ENCODE peak calls at places on chromosome 5, in six cellular contexts. M is stimulated activated CD8-positive, alpha-beta memory T cell treated with anti-CD3 and anti-CD28 coated beads, Interleukin-15, amount 100 ng/mL, for 4 hours; A is glutamatergic neuron; F is astrocyte of the spinal cord; I is amniotic epithelial cell; R is lung microvascular endothelial cell. N is an unnamed sample.

GRCh38 chr5:54969856-54970828 is 15.3 kb downstream of the ESM1 start:
- DNase-seq in M (no peak), A (no peak), F (no peak), I (no peak), R (no peak), N (no peak)

GRCh38 chr5:178555771-178556211 is 34.4 kb downstream of the COL23A1 start:
- DNase-seq in M (no peak), A (no peak), F (no peak), I (no peak), R (peak; percentile 50), N (no peak)

GRCh38 chr5:76145945-76146344 is 62.8 kb downstream of the SV2C start:
- DNase-seq in M (no peak), A (no peak), F (no peak), I (peak; percentile 1), R (peak; percentile 31), N (no peak)

GRCh38 chr5:94691270-94691669 is 72.8 kb downstream of the SLF1 start:
- DNase-seq in M (no peak), A (no peak), F (no peak), I (no peak), R (no peak), N (no peak)

GRCh38 chr5:159497221-159497620 is 166.9 kb upstream of the IL12B start:
- DNase-seq in M (no peak), A (peak; percentile 70), F (no peak), I (no peak), R (no peak), N (no peak)

GRCh38 chr5:15501057-15501791 is 1.2 kb downstream of the FBXL7 start:
- DNase-seq in M (no peak), A (peak; percentile 62), F (peak; percentile 85), I (peak; percentile 86), R (peak; percentile 80), N (no peak)

GRCh38 chr5:61658592-61659008 is 326.5 kb downstream of the ZSWIM6 start:
- DNase-seq in M (peak; percentile 29), A (peak; percentile 92), F (peak; percentile 65), I (peak; percentile 71), R (peak; percentile 82), N (peak; percentile 78)

GRCh38 chr5:620152-620551 is 8.0 kb downstream of the CEP72 start:
- DNase-seq in M (no peak), A (no peak), F (no peak), I (no peak), R (no peak), N (no peak)

GRCh38 chr5:143195496-143195895 is 208.0 kb downstream of the NR3C1 start:
- DNase-seq in M (no peak), A (no peak), F (no peak), I (peak; percentile 73), R (no peak), N (no peak)

GRCh38 chr5:150214289-150214688 is 24.4 kb downstream of the SLC6A7 start:
- DNase-seq in M (no peak), A (no peak), F (peak; percentile 16), I (no peak), R (no peak), N (no peak)

GRCh38 chr5:92064993-92065392 is 681.9 kb upstream of the ARRDC3 start:
- DNase-seq in M (no peak), A (no peak), F (no peak), I (no peak), R (no peak), N (no peak)

GRCh38 chr5:1891391-1891790 is 8.7 kb upstream of the IRX4 start:
- DNase-seq in M (no peak), A (no peak), F (no peak), I (no peak), R (no peak), N (no peak)

GRCh38 chr5:31688515-31689092 is 49.7 kb downstream of the PDZD2 start:
- DNase-seq in M (no peak), A (no peak), F (no peak), I (no peak), R (no peak), N (no peak)

GRCh38 chr5:83527191-83527590 is 55.6 kb downstream of the VCAN start:
- DNase-seq in M (no peak), A (no peak), F (no peak), I (no peak), R (no peak), N (no peak)

GRCh38 chr5:53779541-53779981 is 219.1 kb downstream of the NDUFS4 start:
- DNase-seq in M (no peak), A (no peak), F (peak; percentile 62), I (peak; percentile 52), R (peak; percentile 79), N (no peak)

GRCh38 chr5:39176740-39177628 is 42.4 kb downstream of the FYB1 start:
- DNase-seq in M (no peak), A (no peak), F (no peak), I (no peak), R (no peak), N (peak; percentile 54)

GRCh38 chr5:57887851-57888621 is 405.4 kb upstream of the ACTBL2 start:
- DNase-seq in M (no peak), A (peak; percentile 24), F (peak; percentile 73), I (peak; percentile 70), R (peak; percentile 82), N (no peak)

N was measured in central memory CD8-positive, alpha-beta T cell.